ENCODE peak calls at places on chromosomes 7 and 10, in six cellular contexts. Y is ACHN, L is MG63, K is HEK293T, I is germinal center, J is vagina. Z is an unnamed sample.

GRCh38 chr10:17817790-17818189 is 8.6 kb downstream of the MRC1 start:
- DNase-seq in Y (no peak), L (no peak), K (no peak), I (no peak), J (no peak), Z (no peak)

GRCh38 chr7:142868881-142869415 is 14.1 kb downstream of the EPHB6 start:
- DNase-seq in Y (no peak), L (no peak), K (no peak), I (no peak), J (peak; percentile 72), Z (no peak)

GRCh38 chr7:85156661-85157213 is 30.1 kb downstream of the SEMA3D start:
- DNase-seq in Y (no peak), L (no peak), K (no peak), I (no peak), J (no peak), Z (no peak)

GRCh38 chr7:1403844-1404404 is 55.3 kb downstream of the MICALL2 start:
- DNase-seq in Y (peak; percentile 22), L (peak; percentile 80), K (peak; percentile 38), I (no peak), J (no peak), Z (no peak)

GRCh38 chr7:5373300-5373699 is 50.3 kb downstream of the TNRC18 start:
- DNase-seq in Y (no peak), L (no peak), K (no peak), I (no peak), J (no peak), Z (no peak)

GRCh38 chr10:131846224-131847101 is 54.3 kb upstream of the PPP2R2D start:
- DNase-seq in Y (no peak), L (no peak), K (no peak), I (no peak), J (no peak), Z (no peak)

GRCh38 chr10:43256531-43257209 is 10.2 kb downstream of the RASGEF1A start:
- DNase-seq in Y (no peak), L (no peak), K (peak; percentile 1), I (peak; percentile 1), J (peak; percentile 77), Z (no peak)

GRCh38 chr7:136956671-136957070 is 88.2 kb downstream of the CHRM2 start:
- DNase-seq in Y (no peak), L (no peak), K (no peak), I (no peak), J (no peak), Z (no peak)

GRCh38 chr7:42914009-42914725 is 2.3 kb upstream of the C7orf25 start:
- DNase-seq in Y (no peak), L (no peak), K (no peak), I (no peak), J (no peak), Z (no peak)